ENCODE peak calls at places on chromosome 10, in ten cellular contexts. One of them, this sample, is unnamed.

GRCh38 chr10:70679498-70679897 is 7.2 kb downstream of the ADAMTS14 start:
- DNase-seq in tibial artery: no peak
- DNase-seq in neural crest cell: no peak
- DNase-seq in neural progenitor cell: no peak
- DNase-seq in upper lobe of right lung: no peak
- DNase-seq in bronchial epithelial cell: no peak
- DNase-seq in HepG2: no peak
- DNase-seq in transverse colon: no peak
- DNase-seq in astrocyte: peak; percentile 81
- DNase-seq in endothelial cell: no peak
- DNase-seq in this sample: peak; percentile 31

GRCh38 chr10:123140983-123141390 is 5.2 kb downstream of the HMX3 start:
- DNase-seq in tibial artery: no peak
- DNase-seq in endothelial cell: no peak
- DNase-seq in neural crest cell: no peak
- DNase-seq in HepG2: no peak
- DNase-seq in neural progenitor cell: no peak
- DNase-seq in transverse colon: no peak
- DNase-seq in bronchial epithelial cell: no peak
- DNase-seq in astrocyte: no peak
- DNase-seq in upper lobe of right lung: no peak
- DNase-seq in this sample: no peak

GRCh38 chr10:29055091-29055490 is 233.8 kb upstream of the LYZL1 start:
- DNase-seq in neural crest cell: no peak
- DNase-seq in upper lobe of right lung: no peak
- DNase-seq in HepG2: no peak
- DNase-seq in bronchial epithelial cell: no peak
- DNase-seq in tibial artery: no peak
- DNase-seq in endothelial cell: no peak
- DNase-seq in transverse colon: no peak
- DNase-seq in neural progenitor cell: no peak
- DNase-seq in astrocyte: no peak
- DNase-seq in this sample: no peak

GRCh38 chr10:101301111-101301731 is 52.7 kb upstream of the BTRC start:
- DNase-seq in astrocyte: no peak
- DNase-seq in neural crest cell: no peak
- DNase-seq in neural progenitor cell: peak; percentile 66
- DNase-seq in HepG2: peak; percentile 51
- DNase-seq in bronchial epithelial cell: peak; percentile 66
- DNase-seq in tibial artery: no peak
- DNase-seq in transverse colon: peak; percentile 18
- DNase-seq in endothelial cell: peak; percentile 69
- DNase-seq in upper lobe of right lung: no peak
- DNase-seq in this sample: no peak

GRCh38 chr10:77902159-77902558 is 24.4 kb downstream of the DLG5 start:
- DNase-seq in upper lobe of right lung: no peak
- DNase-seq in astrocyte: no peak
- DNase-seq in endothelial cell: no peak
- DNase-seq in bronchial epithelial cell: no peak
- DNase-seq in neural progenitor cell: no peak
- DNase-seq in tibial artery: no peak
- DNase-seq in neural crest cell: no peak
- DNase-seq in transverse colon: no peak
- DNase-seq in HepG2: no peak
- DNase-seq in this sample: no peak

GRCh38 chr10:48708144-48708543 is 23.5 kb downstream of the WDFY4 start:
- DNase-seq in astrocyte: no peak
- DNase-seq in bronchial epithelial cell: no peak
- DNase-seq in neural progenitor cell: no peak
- DNase-seq in neural crest cell: no peak
- DNase-seq in HepG2: no peak
- DNase-seq in upper lobe of right lung: no peak
- DNase-seq in endothelial cell: no peak
- DNase-seq in transverse colon: no peak
- DNase-seq in tibial artery: no peak
- DNase-seq in this sample: no peak

GRCh38 chr10:30840386-30841074 is 191.1 kb downstream of the ZNF438 start:
- DNase-seq in upper lobe of right lung: no peak
- DNase-seq in neural progenitor cell: no peak
- DNase-seq in tibial artery: no peak
- DNase-seq in neural crest cell: no peak
- DNase-seq in HepG2: no peak
- DNase-seq in bronchial epithelial cell: no peak
- DNase-seq in astrocyte: no peak
- DNase-seq in endothelial cell: no peak
- DNase-seq in transverse colon: no peak
- DNase-seq in this sample: peak; percentile 73

GRCh38 chr10:91054325-91054724 is 133.4 kb upstream of the ANKRD1 start:
- DNase-seq in endothelial cell: no peak
- DNase-seq in upper lobe of right lung: no peak
- DNase-seq in neural crest cell: no peak
- DNase-seq in HepG2: no peak
- DNase-seq in transverse colon: no peak
- DNase-seq in astrocyte: no peak
- DNase-seq in tibial artery: no peak
- DNase-seq in neural progenitor cell: peak; percentile 72
- DNase-seq in bronchial epithelial cell: no peak
- DNase-seq in this sample: peak; percentile 32

GRCh38 chr10:49678827-49679479 is 498 bp upstream of the C10orf53 start:
- DNase-seq in bronchial epithelial cell: no peak
- DNase-seq in endothelial cell: no peak
- DNase-seq in upper lobe of right lung: no peak
- DNase-seq in neural crest cell: no peak
- DNase-seq in transverse colon: no peak
- DNase-seq in neural progenitor cell: no peak
- DNase-seq in tibial artery: no peak
- DNase-seq in astrocyte: no peak
- DNase-seq in HepG2: no peak
- DNase-seq in this sample: no peak

GRCh38 chr10:80276335-80276734 is 13.1 kb downstream of the MAT1A start:
- DNase-seq in bronchial epithelial cell: no peak
- DNase-seq in HepG2: no peak
- DNase-seq in neural progenitor cell: no peak
- DNase-seq in endothelial cell: no peak
- DNase-seq in astrocyte: no peak
- DNase-seq in tibial artery: no peak
- DNase-seq in upper lobe of right lung: no peak
- DNase-seq in transverse colon: no peak
- DNase-seq in neural crest cell: no peak
- DNase-seq in this sample: no peak

GRCh38 chr10:80498833-80499671 is 38.6 kb upstream of the SH2D4B start:
- DNase-seq in neural progenitor cell: no peak
- DNase-seq in neural crest cell: peak; percentile 30
- DNase-seq in transverse colon: peak; percentile 88
- DNase-seq in endothelial cell: no peak
- DNase-seq in HepG2: peak; percentile 94
- DNase-seq in astrocyte: peak; percentile 95
- DNase-seq in tibial artery: peak; percentile 97
- DNase-seq in bronchial epithelial cell: peak; percentile 92
- DNase-seq in upper lobe of right lung: peak; percentile 93
- DNase-seq in this sample: peak; percentile 97

GRCh38 chr10:32256613-32257437 is 90.1 kb downstream of the EPC1 start:
- DNase-seq in endothelial cell: peak; percentile 58
- DNase-seq in neural crest cell: peak; percentile 59
- DNase-seq in bronchial epithelial cell: peak; percentile 54
- DNase-seq in HepG2: peak; percentile 40
- DNase-seq in tibial artery: peak; percentile 60
- DNase-seq in astrocyte: no peak
- DNase-seq in neural progenitor cell: peak; percentile 70
- DNase-seq in upper lobe of right lung: peak; percentile 80
- DNase-seq in transverse colon: peak; percentile 76
- DNase-seq in this sample: no peak

GRCh38 chr10:33064706-33065105 is 106.7 kb upstream of the ITGB1 start:
- DNase-seq in upper lobe of right lung: no peak
- DNase-seq in neural crest cell: no peak
- DNase-seq in bronchial epithelial cell: no peak
- DNase-seq in neural progenitor cell: no peak
- DNase-seq in HepG2: no peak
- DNase-seq in tibial artery: no peak
- DNase-seq in astrocyte: no peak
- DNase-seq in endothelial cell: no peak
- DNase-seq in transverse colon: no peak
- DNase-seq in this sample: no peak

GRCh38 chr10:132054564-132054963 is 11.2 kb upstream of the JAKMIP3 start:
- DNase-seq in endothelial cell: peak; percentile 53
- DNase-seq in bronchial epithelial cell: no peak
- DNase-seq in neural progenitor cell: peak; percentile 79
- DNase-seq in neural crest cell: peak; percentile 32
- DNase-seq in astrocyte: no peak
- DNase-seq in tibial artery: no peak
- DNase-seq in upper lobe of right lung: no peak
- DNase-seq in HepG2: no peak
- DNase-seq in transverse colon: no peak
- DNase-seq in this sample: no peak

GRCh38 chr10:117087521-117087920 is 50.5 kb downstream of the VAX1 start:
- DNase-seq in neural crest cell: no peak
- DNase-seq in bronchial epithelial cell: no peak
- DNase-seq in neural progenitor cell: no peak
- DNase-seq in HepG2: no peak
- DNase-seq in tibial artery: no peak
- DNase-seq in transverse colon: no peak
- DNase-seq in upper lobe of right lung: no peak
- DNase-seq in astrocyte: no peak
- DNase-seq in endothelial cell: no peak
- DNase-seq in this sample: no peak

GRCh38 chr10:46272863-46273415 is 13.9 kb upstream of the ANTXRL start:
- DNase-seq in astrocyte: no peak
- DNase-seq in HepG2: no peak
- DNase-seq in neural progenitor cell: no peak
- DNase-seq in transverse colon: no peak
- DNase-seq in tibial artery: no peak
- DNase-seq in upper lobe of right lung: no peak
- DNase-seq in neural crest cell: no peak
- DNase-seq in bronchial epithelial cell: no peak
- DNase-seq in endothelial cell: no peak
- DNase-seq in this sample: no peak

GRCh38 chr10:13831711-13832110 is 244.9 kb downstream of the PRPF18 start:
- DNase-seq in neural progenitor cell: peak; percentile 43
- DNase-seq in endothelial cell: peak; percentile 31
- DNase-seq in HepG2: no peak
- DNase-seq in upper lobe of right lung: no peak
- DNase-seq in transverse colon: no peak
- DNase-seq in astrocyte: no peak
- DNase-seq in bronchial epithelial cell: no peak
- DNase-seq in tibial artery: no peak
- DNase-seq in neural crest cell: no peak
- DNase-seq in this sample: no peak

GRCh38 chr10:11454958-11455566 is 156.4 kb downstream of the USP6NL start:
- DNase-seq in endothelial cell: no peak
- DNase-seq in upper lobe of right lung: no peak
- DNase-seq in neural progenitor cell: no peak
- DNase-seq in HepG2: no peak
- DNase-seq in astrocyte: no peak
- DNase-seq in bronchial epithelial cell: no peak
- DNase-seq in neural crest cell: no peak
- DNase-seq in tibial artery: no peak
- DNase-seq in transverse colon: no peak
- DNase-seq in this sample: no peak
- TF ChIP-seq CTCF in endothelial cell: peak; percentile 64
- TF ChIP-seq CTCF in upper lobe of right lung: peak; percentile 17
- TF ChIP-seq CTCF in neural progenitor cell: peak; percentile 50
- TF ChIP-seq CTCF in HepG2: no peak
- TF ChIP-seq CTCF in astrocyte: no peak
- TF ChIP-seq CTCF in bronchial epithelial cell: peak; percentile 7
- TF ChIP-seq CTCF in neural crest cell: peak; percentile 42
- TF ChIP-seq CTCF in tibial artery: no peak
- TF ChIP-seq CTCF in transverse colon: no peak
- TF ChIP-seq CTCF in this sample: no peak

DNA sequence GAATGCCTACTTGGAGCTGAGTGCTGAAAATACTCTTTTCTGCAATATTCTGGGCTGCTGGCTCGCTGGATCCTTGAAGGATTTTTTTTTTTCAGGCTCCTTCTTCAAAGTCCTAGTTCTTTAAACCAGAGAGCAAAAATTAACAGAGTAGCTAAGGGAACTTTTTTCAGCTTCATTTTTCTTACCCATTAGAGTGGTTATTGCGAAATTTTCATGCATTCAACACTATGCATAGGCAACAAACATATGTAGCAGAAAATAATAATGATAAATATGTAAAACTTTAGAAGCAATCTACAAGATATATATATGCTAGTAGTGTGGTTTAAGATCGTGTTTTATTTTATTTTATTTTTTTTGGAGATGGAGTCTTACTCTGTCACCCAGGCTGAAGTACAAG is 264.6 kb downstream of the SFMBT2 start:
- DNase-seq in astrocyte: no peak
- DNase-seq in bronchial epithelial cell: no peak
- DNase-seq in neural progenitor cell: no peak
- DNase-seq in tibial artery: no peak
- DNase-seq in upper lobe of right lung: no peak
- DNase-seq in transverse colon: no peak
- DNase-seq in endothelial cell: no peak
- DNase-seq in HepG2: no peak
- DNase-seq in neural crest cell: no peak
- DNase-seq in this sample: no peak
- TF ChIP-seq CTCF in astrocyte: no peak
- TF ChIP-seq CTCF in bronchial epithelial cell: no peak
- TF ChIP-seq CTCF in neural progenitor cell: no peak
- TF ChIP-seq CTCF in tibial artery: no peak
- TF ChIP-seq CTCF in upper lobe of right lung: no peak
- TF ChIP-seq CTCF in transverse colon: no peak
- TF ChIP-seq CTCF in endothelial cell: no peak
- TF ChIP-seq CTCF in HepG2: no peak
- TF ChIP-seq CTCF in neural crest cell: no peak
- TF ChIP-seq CTCF in this sample: no peak

DNA sequence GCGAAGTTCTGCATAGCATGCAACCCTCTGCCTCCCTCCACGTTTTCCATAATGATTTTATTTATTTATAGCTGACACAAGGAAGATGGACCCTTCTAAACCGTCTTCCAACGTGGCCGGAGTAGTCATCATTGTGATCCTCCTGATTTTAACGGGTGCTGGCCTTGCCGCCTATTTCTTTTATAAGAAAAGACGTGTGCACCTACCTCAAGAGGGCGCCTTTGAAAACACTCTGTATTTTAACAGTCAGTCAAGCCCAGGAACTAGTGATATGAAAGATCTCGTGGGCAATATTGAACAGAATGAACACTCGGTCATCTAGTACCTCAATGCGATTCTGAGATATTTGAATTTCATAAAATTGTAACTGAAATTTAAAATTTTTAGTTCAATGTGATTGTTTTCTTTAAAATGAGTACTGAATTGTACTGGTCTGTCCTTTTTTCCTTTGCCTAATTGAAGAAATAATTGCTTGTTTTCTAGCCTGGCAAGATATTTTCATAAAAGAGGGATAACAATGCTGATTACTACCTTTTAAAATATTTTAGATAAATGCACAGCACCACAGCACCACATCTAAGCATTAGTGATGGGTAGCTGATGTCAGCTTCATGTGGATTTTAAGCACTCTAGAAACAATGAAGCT is 41.5 kb upstream of the SLC39A12 start:
- DNase-seq in neural crest cell: peak; percentile 26
- DNase-seq in neural progenitor cell: peak; percentile 70
- DNase-seq in bronchial epithelial cell: peak; percentile 49
- DNase-seq in upper lobe of right lung: no peak
- DNase-seq in HepG2: peak; percentile 47
- DNase-seq in tibial artery: peak; percentile 38
- DNase-seq in transverse colon: peak; percentile 44
- DNase-seq in astrocyte: peak; percentile 36
- DNase-seq in endothelial cell: peak; percentile 37
- DNase-seq in this sample: peak; percentile 70
- TF ChIP-seq CTCF in neural crest cell: peak; percentile 68
- TF ChIP-seq CTCF in neural progenitor cell: peak; percentile 74
- TF ChIP-seq CTCF in bronchial epithelial cell: peak; percentile 56
- TF ChIP-seq CTCF in upper lobe of right lung: peak; percentile 51
- TF ChIP-seq CTCF in HepG2: peak; percentile 54
- TF ChIP-seq CTCF in tibial artery: peak; percentile 59
- TF ChIP-seq CTCF in transverse colon: peak; percentile 70
- TF ChIP-seq CTCF in astrocyte: peak; percentile 62
- TF ChIP-seq CTCF in endothelial cell: peak; percentile 70
- TF ChIP-seq CTCF in this sample: peak; percentile 71

GRCh38 chr10:121927841-121928527 is at the start of gene ATE1:
- DNase-seq in upper lobe of right lung: peak; percentile 95
- DNase-seq in neural crest cell: peak; percentile 80
- DNase-seq in tibial artery: peak; percentile 93
- DNase-seq in neural progenitor cell: peak; percentile 97
- DNase-seq in endothelial cell: peak; percentile 87
- DNase-seq in HepG2: peak; percentile 88
- DNase-seq in astrocyte: peak; percentile 83
- DNase-seq in bronchial epithelial cell: peak; percentile 82
- DNase-seq in transverse colon: peak; percentile 93
- DNase-seq in this sample: peak; percentile 90
- TF ChIP-seq CTCF in upper lobe of right lung: no peak
- TF ChIP-seq CTCF in neural crest cell: peak; percentile 27
- TF ChIP-seq CTCF in tibial artery: peak; percentile 6
- TF ChIP-seq CTCF in neural progenitor cell: no peak
- TF ChIP-seq CTCF in endothelial cell: no peak
- TF ChIP-seq CTCF in HepG2: peak; percentile 51
- TF ChIP-seq CTCF in astrocyte: no peak
- TF ChIP-seq CTCF in bronchial epithelial cell: no peak
- TF ChIP-seq CTCF in transverse colon: no peak
- TF ChIP-seq CTCF in this sample: no peak

This sample was measured in fibroblast of lung.